ENCODE peak calls at places on chromosomes 4 and X, in eight cellular contexts. One of them, this sample, is unnamed. For H3K36me3, the result is how much of the 10 kb centered on the place peaks cover.

GRCh38 chr4:41009411-41009810 is 204.9 kb downstream of the APBB2 start:
- DNase-seq in transverse colon: no peak
- DNase-seq in K562: no peak
- DNase-seq in H1: no peak
- DNase-seq in stomach: no peak
- DNase-seq in right lobe of liver: no peak
- DNase-seq in ovary: no peak
- DNase-seq in upper lobe of left lung: no peak
- DNase-seq in this sample: no peak

GRCh38 chr4:1973218-1973617 is 35.6 kb downstream of the NELFA start:
- DNase-seq in transverse colon: no peak
- DNase-seq in H1: no peak
- DNase-seq in right lobe of liver: no peak
- DNase-seq in ovary: no peak
- DNase-seq in K562: no peak
- DNase-seq in stomach: no peak
- DNase-seq in upper lobe of left lung: no peak
- DNase-seq in this sample: no peak

GRCh38 chr4:75514949-75515612 is 808 bp downstream of the THAP6 start:
- DNase-seq in H1: no peak
- DNase-seq in ovary: no peak
- DNase-seq in stomach: no peak
- DNase-seq in upper lobe of left lung: no peak
- DNase-seq in K562: peak
- DNase-seq in transverse colon: no peak
- DNase-seq in right lobe of liver: no peak
- DNase-seq in this sample: no peak

GRCh38 chrX:20285513-20285912 is 18.8 kb upstream of the RPS6KA3 start:
- DNase-seq in stomach: no peak
- DNase-seq in transverse colon: no peak
- DNase-seq in K562: no peak
- DNase-seq in ovary: no peak
- DNase-seq in H1: no peak
- DNase-seq in right lobe of liver: no peak
- DNase-seq in upper lobe of left lung: no peak
- DNase-seq in this sample: no peak

GRCh38 chr4:136424052-136424451 is 1108.2 kb downstream of the PCDH18 start:
- DNase-seq in transverse colon: no peak
- DNase-seq in upper lobe of left lung: no peak
- DNase-seq in ovary: no peak
- DNase-seq in H1: no peak
- DNase-seq in right lobe of liver: no peak
- DNase-seq in K562: no peak
- DNase-seq in stomach: no peak
- DNase-seq in this sample: no peak

GRCh38 chr4:153084939-153085630 is 119.2 kb upstream of the TRIM2 start:
- DNase-seq in upper lobe of left lung: peak
- DNase-seq in K562: peak
- DNase-seq in ovary: peak
- DNase-seq in right lobe of liver: peak
- DNase-seq in transverse colon: peak
- DNase-seq in stomach: peak
- DNase-seq in H1: peak
- DNase-seq in this sample: peak

GRCh38 chrX:139826065-139827044 is 106.5 kb downstream of the ATP11C start:
- DNase-seq in transverse colon: no peak
- DNase-seq in ovary: no peak
- DNase-seq in K562: no peak
- DNase-seq in H1: no peak
- DNase-seq in upper lobe of left lung: no peak
- DNase-seq in stomach: no peak
- DNase-seq in right lobe of liver: no peak
- DNase-seq in this sample: no peak

GRCh38 chr4:4334798-4335520 is 44.9 kb downstream of the ZBTB49 start:
- DNase-seq in stomach: peak
- DNase-seq in right lobe of liver: peak
- DNase-seq in transverse colon: peak
- DNase-seq in upper lobe of left lung: peak
- DNase-seq in ovary: peak
- DNase-seq in K562: peak
- DNase-seq in H1: peak
- DNase-seq in this sample: peak

GRCh38 chr4:20773144-20773997 is 73.1 kb downstream of the PACRGL start:
- DNase-seq in right lobe of liver: peak
- DNase-seq in stomach: peak
- DNase-seq in upper lobe of left lung: peak
- DNase-seq in K562: peak
- DNase-seq in H1: peak
- DNase-seq in transverse colon: peak
- DNase-seq in ovary: no peak
- DNase-seq in this sample: peak

GRCh38 chr4:38654273-38654672 is 9.7 kb upstream of the KLF3 start:
- DNase-seq in right lobe of liver: no peak
- DNase-seq in transverse colon: no peak
- DNase-seq in K562: no peak
- DNase-seq in H1: no peak
- DNase-seq in ovary: no peak
- DNase-seq in upper lobe of left lung: no peak
- DNase-seq in stomach: no peak
- DNase-seq in this sample: no peak

GRCh38 chr4:94577136-94577535 is 125.4 kb downstream of the PDLIM5 start:
- DNase-seq in ovary: peak
- DNase-seq in stomach: no peak
- DNase-seq in right lobe of liver: no peak
- DNase-seq in upper lobe of left lung: no peak
- DNase-seq in H1: no peak
- DNase-seq in transverse colon: peak
- DNase-seq in K562: no peak
- DNase-seq in this sample: peak

GRCh38 chr4:26081795-26082498 is 167.9 kb downstream of the SMIM20 start:
- DNase-seq in stomach: no peak
- DNase-seq in K562: peak
- DNase-seq in H1: no peak
- DNase-seq in transverse colon: no peak
- DNase-seq in upper lobe of left lung: no peak
- DNase-seq in ovary: no peak
- DNase-seq in right lobe of liver: no peak
- DNase-seq in this sample: no peak

GRCh38 chr4:140688711-140689598 is 67.2 kb downstream of the TBC1D9 start:
- DNase-seq in ovary: no peak
- DNase-seq in K562: no peak
- DNase-seq in upper lobe of left lung: no peak
- DNase-seq in transverse colon: no peak
- DNase-seq in H1: no peak
- DNase-seq in stomach: no peak
- DNase-seq in right lobe of liver: no peak
- DNase-seq in this sample: no peak

GRCh38 chr4:183012862-183013855 is 85.9 kb upstream of the WWC2 start:
- DNase-seq in upper lobe of left lung: no peak
- DNase-seq in K562: no peak
- DNase-seq in H1: peak
- DNase-seq in transverse colon: no peak
- DNase-seq in right lobe of liver: no peak
- DNase-seq in stomach: no peak
- DNase-seq in ovary: no peak
- DNase-seq in this sample: no peak

GRCh38 chr4:183014361-183015084 is 84.5 kb upstream of the WWC2 start:
- DNase-seq in H1: no peak
- DNase-seq in stomach: no peak
- DNase-seq in K562: no peak
- DNase-seq in upper lobe of left lung: no peak
- DNase-seq in transverse colon: no peak
- DNase-seq in ovary: no peak
- DNase-seq in right lobe of liver: no peak
- DNase-seq in this sample: no peak

GRCh38 chr4:183008492-183008891 is 90.6 kb upstream of the WWC2 start:
- DNase-seq in K562: peak
- DNase-seq in stomach: no peak
- DNase-seq in upper lobe of left lung: no peak
- DNase-seq in H1: peak
- DNase-seq in transverse colon: no peak
- DNase-seq in ovary: no peak
- DNase-seq in right lobe of liver: no peak
- DNase-seq in this sample: no peak

DNA sequence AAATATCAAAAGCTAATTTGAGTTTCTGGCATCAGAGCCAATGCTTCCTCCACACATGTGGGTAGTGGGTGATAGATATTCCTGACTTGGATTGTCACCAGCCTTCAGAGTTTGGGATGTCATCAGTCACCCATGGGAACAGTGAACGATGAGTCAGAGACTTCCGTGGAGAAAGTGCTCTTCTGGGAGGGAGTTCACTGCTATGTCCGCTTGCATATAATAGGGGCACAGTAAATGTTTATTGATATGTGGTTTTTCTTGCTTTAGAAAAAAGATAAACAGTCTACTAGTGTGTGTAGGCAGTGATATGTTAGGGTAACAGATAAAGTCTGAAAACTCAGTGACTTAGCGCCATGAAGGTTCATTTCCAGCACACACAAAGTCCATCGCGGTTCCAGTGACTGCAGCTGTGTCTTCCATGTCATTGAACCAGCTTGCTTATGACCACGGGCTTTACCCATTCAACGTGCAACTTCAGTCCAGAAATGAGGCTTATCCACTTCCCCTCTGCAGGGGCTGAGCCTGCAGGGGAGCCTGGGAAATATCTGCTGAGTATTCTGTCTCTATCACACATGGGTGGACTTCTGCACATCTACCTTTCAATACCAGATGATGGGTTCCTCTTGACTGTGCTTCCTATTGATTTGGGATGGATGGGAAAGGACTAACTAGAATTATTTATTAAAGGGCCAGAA is 87.7 kb upstream of the WWC2 start:
- DNase-seq in right lobe of liver: no peak
- DNase-seq in ovary: no peak
- DNase-seq in stomach: no peak
- DNase-seq in K562: peak
- DNase-seq in H1: peak
- DNase-seq in transverse colon: no peak
- DNase-seq in upper lobe of left lung: no peak
- DNase-seq in this sample: no peak
- TF ChIP-seq POLR2A in right lobe of liver: no peak
- TF ChIP-seq POLR2A in ovary: no peak
- TF ChIP-seq POLR2A in stomach: no peak
- TF ChIP-seq POLR2A in K562: no peak
- TF ChIP-seq POLR2A in H1: no peak
- TF ChIP-seq POLR2A in transverse colon: no peak
- TF ChIP-seq POLR2A in upper lobe of left lung: no peak
- TF ChIP-seq POLR2A in this sample: no peak

GRCh38 chr4:57013529-57014120 is 34.9 kb downstream of the POLR2B start:
- DNase-seq in K562: no peak
- DNase-seq in right lobe of liver: no peak
- DNase-seq in H1: no peak
- DNase-seq in ovary: no peak
- DNase-seq in transverse colon: no peak
- DNase-seq in upper lobe of left lung: no peak
- DNase-seq in stomach: no peak
- DNase-seq in this sample: no peak

GRCh38 chr4:57023104-57023503 is 44.4 kb downstream of the POLR2B start:
- DNase-seq in transverse colon: no peak
- DNase-seq in upper lobe of left lung: no peak
- DNase-seq in H1: no peak
- DNase-seq in K562: no peak
- DNase-seq in stomach: no peak
- DNase-seq in right lobe of liver: no peak
- DNase-seq in ovary: no peak
- DNase-seq in this sample: no peak

GRCh38 chr4:57020467-57021101 is 41.9 kb downstream of the POLR2B start:
- DNase-seq in right lobe of liver: no peak
- DNase-seq in transverse colon: no peak
- DNase-seq in upper lobe of left lung: no peak
- DNase-seq in ovary: no peak
- DNase-seq in H1: no peak
- DNase-seq in stomach: no peak
- DNase-seq in K562: no peak
- DNase-seq in this sample: no peak

DNA sequence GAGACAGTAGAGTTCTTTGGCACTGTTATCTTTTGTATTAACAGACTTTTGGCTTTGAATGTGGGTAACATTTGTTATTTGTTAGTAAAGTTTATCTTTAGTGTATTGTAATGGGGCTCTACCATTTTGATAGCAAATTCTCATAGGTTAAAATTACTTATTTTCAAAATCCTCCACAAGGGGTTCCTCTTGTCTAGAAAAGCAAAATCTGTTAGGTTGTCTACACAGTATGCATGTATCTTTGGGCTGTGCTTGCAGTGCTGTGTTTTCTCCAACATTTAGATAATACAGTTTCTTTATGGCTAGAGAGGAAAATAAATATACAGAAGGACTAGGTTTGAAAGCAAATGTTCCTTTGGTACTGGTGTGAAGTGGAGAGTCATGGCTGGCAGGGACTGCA is 40.2 kb downstream of the POLR2B start:
- DNase-seq in transverse colon: no peak
- DNase-seq in right lobe of liver: no peak
- DNase-seq in K562: no peak
- DNase-seq in upper lobe of left lung: no peak
- DNase-seq in stomach: no peak
- DNase-seq in H1: no peak
- DNase-seq in ovary: no peak
- DNase-seq in this sample: no peak
- H3K36me3 ChIP-seq in transverse colon: half or more
- H3K36me3 ChIP-seq in right lobe of liver: half or more
- H3K36me3 ChIP-seq in K562: half or more
- H3K36me3 ChIP-seq in upper lobe of left lung: half or more
- H3K36me3 ChIP-seq in stomach: half or more
- H3K36me3 ChIP-seq in H1: half or more
- H3K36me3 ChIP-seq in ovary: under half
- H3K36me3 ChIP-seq in this sample: under half

GRCh38 chrX:21756785-21757529 is 959 bp downstream of the SMPX start:
- DNase-seq in upper lobe of left lung: no peak
- DNase-seq in transverse colon: no peak
- DNase-seq in ovary: no peak
- DNase-seq in K562: no peak
- DNase-seq in stomach: no peak
- DNase-seq in right lobe of liver: no peak
- DNase-seq in H1: no peak
- DNase-seq in this sample: no peak

GRCh38 chrX:21764043-21764442 is 6.1 kb upstream of the SMPX start:
- DNase-seq in ovary: no peak
- DNase-seq in K562: no peak
- DNase-seq in right lobe of liver: no peak
- DNase-seq in stomach: no peak
- DNase-seq in upper lobe of left lung: no peak
- DNase-seq in H1: no peak
- DNase-seq in transverse colon: no peak
- DNase-seq in this sample: no peak

GRCh38 chrX:21757960-21758359 is at the start of gene SMPX:
- DNase-seq in right lobe of liver: no peak
- DNase-seq in ovary: no peak
- DNase-seq in transverse colon: no peak
- DNase-seq in upper lobe of left lung: no peak
- DNase-seq in stomach: no peak
- DNase-seq in H1: no peak
- DNase-seq in K562: no peak
- DNase-seq in this sample: no peak

GRCh38 chrX:21758488-21758887 is 572 bp upstream of the SMPX start:
- DNase-seq in H1: no peak
- DNase-seq in upper lobe of left lung: no peak
- DNase-seq in right lobe of liver: no peak
- DNase-seq in transverse colon: no peak
- DNase-seq in stomach: no peak
- DNase-seq in ovary: no peak
- DNase-seq in K562: no peak
- DNase-seq in this sample: no peak
- TF ChIP-seq CTCF in H1: no peak
- TF ChIP-seq CTCF in upper lobe of left lung: no peak
- TF ChIP-seq CTCF in right lobe of liver: no peak
- TF ChIP-seq CTCF in transverse colon: no peak
- TF ChIP-seq CTCF in stomach: no peak
- TF ChIP-seq CTCF in ovary: no peak
- TF ChIP-seq CTCF in K562: no peak
- TF ChIP-seq CTCF in this sample: no peak

GRCh38 chrX:130110379-130111219 is at the start of gene ELF4:
- DNase-seq in right lobe of liver: peak
- DNase-seq in K562: peak
- DNase-seq in stomach: peak
- DNase-seq in ovary: peak
- DNase-seq in transverse colon: peak
- DNase-seq in H1: no peak
- DNase-seq in upper lobe of left lung: peak
- DNase-seq in this sample: no peak
- TF ChIP-seq POLR2A in right lobe of liver: no peak
- TF ChIP-seq POLR2A in K562: peak
- TF ChIP-seq POLR2A in stomach: no peak
- TF ChIP-seq POLR2A in ovary: no peak
- TF ChIP-seq POLR2A in transverse colon: peak
- TF ChIP-seq POLR2A in H1: no peak
- TF ChIP-seq POLR2A in upper lobe of left lung: no peak
- TF ChIP-seq POLR2A in this sample: no peak

This sample was measured in testis.